ENCODE peak calls at places on chromosome 19, in seven cellular contexts. One of them, this sample, is unnamed.

GRCh38 chr19:39917561-39918182 is 16.8 kb downstream of the FCGBP start:
- DNase-seq in EL: no peak
- DNase-seq in Kasumi-1: no peak
- DNase-seq in iris pigment epithelial cell: no peak
- DNase-seq in stimulated activated CD8-positive, alpha-beta memory T cell treated with anti-CD3 and anti-CD28 coated beads, Interleukin-7, amount 100 ng/mL, for 24 hours: no peak
- DNase-seq in KBM-7: no peak
- DNase-seq in putamen: no peak
- DNase-seq in this sample: no peak

GRCh38 chr19:4636151-4636717 is 3.1 kb upstream of the TNFAIP8L1 start:
- DNase-seq in EL: peak; percentile 56
- DNase-seq in Kasumi-1: peak; percentile 39
- DNase-seq in iris pigment epithelial cell: peak; percentile 24
- DNase-seq in stimulated activated CD8-positive, alpha-beta memory T cell treated with anti-CD3 and anti-CD28 coated beads, Interleukin-7, amount 100 ng/mL, for 24 hours: peak; percentile 52
- DNase-seq in KBM-7: peak; percentile 73
- DNase-seq in putamen: no peak
- DNase-seq in this sample: peak; percentile 67

GRCh38 chr19:30406220-30406944 is 34.2 kb downstream of the ZNF536 start:
- DNase-seq in EL: no peak
- DNase-seq in Kasumi-1: no peak
- DNase-seq in iris pigment epithelial cell: no peak
- DNase-seq in stimulated activated CD8-positive, alpha-beta memory T cell treated with anti-CD3 and anti-CD28 coated beads, Interleukin-7, amount 100 ng/mL, for 24 hours: no peak
- DNase-seq in KBM-7: peak; percentile 15
- DNase-seq in putamen: peak; percentile 82
- DNase-seq in this sample: no peak

GRCh38 chr19:6340493-6341201 is 7.2 kb upstream of the ACER1 start:
- DNase-seq in EL: no peak
- DNase-seq in Kasumi-1: no peak
- DNase-seq in iris pigment epithelial cell: no peak
- DNase-seq in stimulated activated CD8-positive, alpha-beta memory T cell treated with anti-CD3 and anti-CD28 coated beads, Interleukin-7, amount 100 ng/mL, for 24 hours: no peak
- DNase-seq in KBM-7: peak; percentile 33
- DNase-seq in putamen: no peak
- DNase-seq in this sample: no peak

GRCh38 chr19:33385956-33386355 is 12.4 kb downstream of the CEBPG start:
- DNase-seq in EL: no peak
- DNase-seq in Kasumi-1: no peak
- DNase-seq in iris pigment epithelial cell: no peak
- DNase-seq in stimulated activated CD8-positive, alpha-beta memory T cell treated with anti-CD3 and anti-CD28 coated beads, Interleukin-7, amount 100 ng/mL, for 24 hours: no peak
- DNase-seq in KBM-7: no peak
- DNase-seq in putamen: no peak
- DNase-seq in this sample: no peak

GRCh38 chr19:30207357-30207756 is 164.8 kb upstream of the ZNF536 start:
- DNase-seq in EL: no peak
- DNase-seq in Kasumi-1: no peak
- DNase-seq in iris pigment epithelial cell: no peak
- DNase-seq in stimulated activated CD8-positive, alpha-beta memory T cell treated with anti-CD3 and anti-CD28 coated beads, Interleukin-7, amount 100 ng/mL, for 24 hours: no peak
- DNase-seq in KBM-7: no peak
- DNase-seq in putamen: no peak
- DNase-seq in this sample: no peak

GRCh38 chr19:45455707-45456499 is 11.9 kb upstream of the FOSB start:
- DNase-seq in EL: peak; percentile 99
- DNase-seq in Kasumi-1: no peak
- DNase-seq in iris pigment epithelial cell: peak; percentile 100
- DNase-seq in stimulated activated CD8-positive, alpha-beta memory T cell treated with anti-CD3 and anti-CD28 coated beads, Interleukin-7, amount 100 ng/mL, for 24 hours: no peak
- DNase-seq in KBM-7: peak; percentile 91
- DNase-seq in putamen: no peak
- DNase-seq in this sample: peak; percentile 42

GRCh38 chr19:54002495-54003315 is 11.3 kb downstream of the CACNG6 start:
- DNase-seq in EL: no peak
- DNase-seq in Kasumi-1: no peak
- DNase-seq in iris pigment epithelial cell: peak; percentile 69
- DNase-seq in stimulated activated CD8-positive, alpha-beta memory T cell treated with anti-CD3 and anti-CD28 coated beads, Interleukin-7, amount 100 ng/mL, for 24 hours: no peak
- DNase-seq in KBM-7: no peak
- DNase-seq in putamen: no peak
- DNase-seq in this sample: no peak

GRCh38 chr19:50320051-50320450 is 9.1 kb downstream of the KCNC3 start:
- DNase-seq in EL: no peak
- DNase-seq in Kasumi-1: no peak
- DNase-seq in iris pigment epithelial cell: no peak
- DNase-seq in stimulated activated CD8-positive, alpha-beta memory T cell treated with anti-CD3 and anti-CD28 coated beads, Interleukin-7, amount 100 ng/mL, for 24 hours: no peak
- DNase-seq in KBM-7: no peak
- DNase-seq in putamen: no peak
- DNase-seq in this sample: no peak

GRCh38 chr19:23071087-23071511 is 45.7 kb upstream of the ZNF730 start:
- DNase-seq in EL: peak; percentile 53
- DNase-seq in Kasumi-1: no peak
- DNase-seq in iris pigment epithelial cell: peak; percentile 28
- DNase-seq in stimulated activated CD8-positive, alpha-beta memory T cell treated with anti-CD3 and anti-CD28 coated beads, Interleukin-7, amount 100 ng/mL, for 24 hours: no peak
- DNase-seq in KBM-7: no peak
- DNase-seq in putamen: no peak
- DNase-seq in this sample: no peak

GRCh38 chr19:6394831-6395230 is 1.9 kb upstream of the GTF2F1 start:
- DNase-seq in EL: no peak
- DNase-seq in Kasumi-1: no peak
- DNase-seq in iris pigment epithelial cell: no peak
- DNase-seq in stimulated activated CD8-positive, alpha-beta memory T cell treated with anti-CD3 and anti-CD28 coated beads, Interleukin-7, amount 100 ng/mL, for 24 hours: no peak
- DNase-seq in KBM-7: no peak
- DNase-seq in putamen: no peak
- DNase-seq in this sample: no peak

GRCh38 chr19:2633693-2634075 is 68.8 kb downstream of the GNG7 start:
- DNase-seq in EL: no peak
- DNase-seq in Kasumi-1: no peak
- DNase-seq in iris pigment epithelial cell: no peak
- DNase-seq in stimulated activated CD8-positive, alpha-beta memory T cell treated with anti-CD3 and anti-CD28 coated beads, Interleukin-7, amount 100 ng/mL, for 24 hours: no peak
- DNase-seq in KBM-7: no peak
- DNase-seq in putamen: no peak
- DNase-seq in this sample: no peak

GRCh38 chr19:32208060-32208459 is 137.3 kb upstream of the ZNF507 start:
- DNase-seq in EL: no peak
- DNase-seq in Kasumi-1: no peak
- DNase-seq in iris pigment epithelial cell: no peak
- DNase-seq in stimulated activated CD8-positive, alpha-beta memory T cell treated with anti-CD3 and anti-CD28 coated beads, Interleukin-7, amount 100 ng/mL, for 24 hours: no peak
- DNase-seq in KBM-7: no peak
- DNase-seq in putamen: no peak
- DNase-seq in this sample: no peak

GRCh38 chr19:19034204-19034624 is 811 bp downstream of the ARMC6 start:
- DNase-seq in EL: peak; percentile 76
- DNase-seq in Kasumi-1: peak; percentile 95
- DNase-seq in iris pigment epithelial cell: peak; percentile 76
- DNase-seq in stimulated activated CD8-positive, alpha-beta memory T cell treated with anti-CD3 and anti-CD28 coated beads, Interleukin-7, amount 100 ng/mL, for 24 hours: peak; percentile 45
- DNase-seq in KBM-7: peak; percentile 94
- DNase-seq in putamen: peak; percentile 21
- DNase-seq in this sample: peak; percentile 58

GRCh38 chr19:45643927-45644771 is 5.0 kb upstream of the EML2 start:
- DNase-seq in EL: no peak
- DNase-seq in Kasumi-1: no peak
- DNase-seq in iris pigment epithelial cell: no peak
- DNase-seq in stimulated activated CD8-positive, alpha-beta memory T cell treated with anti-CD3 and anti-CD28 coated beads, Interleukin-7, amount 100 ng/mL, for 24 hours: no peak
- DNase-seq in KBM-7: no peak
- DNase-seq in putamen: no peak
- DNase-seq in this sample: no peak

GRCh38 chr19:36136975-36137686 is 2.7 kb upstream of the CAPNS1 start:
- DNase-seq in EL: peak; percentile 78
- DNase-seq in Kasumi-1: no peak
- DNase-seq in iris pigment epithelial cell: peak; percentile 54
- DNase-seq in stimulated activated CD8-positive, alpha-beta memory T cell treated with anti-CD3 and anti-CD28 coated beads, Interleukin-7, amount 100 ng/mL, for 24 hours: no peak
- DNase-seq in KBM-7: no peak
- DNase-seq in putamen: no peak
- DNase-seq in this sample: no peak

GRCh38 chr19:45947926-45948325 is 25.7 kb downstream of the NOVA2 start:
- DNase-seq in EL: peak; percentile 18
- DNase-seq in Kasumi-1: no peak
- DNase-seq in iris pigment epithelial cell: peak; percentile 44
- DNase-seq in stimulated activated CD8-positive, alpha-beta memory T cell treated with anti-CD3 and anti-CD28 coated beads, Interleukin-7, amount 100 ng/mL, for 24 hours: no peak
- DNase-seq in KBM-7: no peak
- DNase-seq in putamen: no peak
- DNase-seq in this sample: no peak

GRCh38 chr19:584240-585001 is 5.3 kb upstream of the HCN2 start:
- DNase-seq in EL: peak; percentile 48
- DNase-seq in Kasumi-1: peak; percentile 40
- DNase-seq in iris pigment epithelial cell: no peak
- DNase-seq in stimulated activated CD8-positive, alpha-beta memory T cell treated with anti-CD3 and anti-CD28 coated beads, Interleukin-7, amount 100 ng/mL, for 24 hours: peak; percentile 30
- DNase-seq in KBM-7: peak; percentile 68
- DNase-seq in putamen: no peak
- DNase-seq in this sample: peak; percentile 50

This sample was measured in effector CD8-positive, alpha-beta T cell.